ENCODE peak calls at places on chromosomes 16 and 17, in eight cellular contexts. R is IMR-90, K is MM.1S, Q is neuronal stem cell, S is fibroblast of lung, C is astrocyte, D is osteoblast, V is neural progenitor cell. I is an unnamed sample.
A peak's percentile ranks its signal among the peaks of the same experiment; 100 is the strongest.

GRCh38 chr17:4837471-4838305 is 4.5 kb downstream of the MINK1 start:
- DNase-seq in D (peak; percentile 35), S (no peak), K (no peak), Q (no peak), R (no peak), C (no peak), V (no peak), I (no peak)

GRCh38 chr17:74466111-74466784 is at the start of gene CD300A:
- DNase-seq in D (peak; percentile 27), S (no peak), K (no peak), Q (no peak), C (no peak), V (no peak), R (no peak), I (peak; percentile 37)

GRCh38 chr16:14529010-14529669 is 100.9 kb downstream of the PARN start:
- DNase-seq in D (peak; percentile 93), C (peak; percentile 84), S (peak; percentile 90), K (peak; percentile 84), Q (peak; percentile 70), R (peak; percentile 93), V (peak; percentile 78), I (peak; percentile 69)

GRCh38 chr16:84091460-84091859 is 25.3 kb downstream of the MBTPS1 start:
- DNase-seq in C (no peak), V (no peak), S (no peak), D (no peak), R (no peak), K (no peak), Q (no peak), I (no peak)

GRCh38 chr16:3953728-3954410 is 73.4 kb upstream of the CREBBP start:
- DNase-seq in Q (no peak), S (peak; percentile 52), C (peak; percentile 48), R (no peak), V (peak; percentile 57), D (no peak), K (no peak), I (no peak)

GRCh38 chr16:11543676-11544393 is 42.9 kb downstream of the LITAF start:
- DNase-seq in D (no peak), V (peak; percentile 49), R (no peak), C (no peak), S (no peak), Q (no peak), K (no peak), I (no peak)

GRCh38 chr17:41583137-41584127 is 3.3 kb downstream of the KRT14 start:
- DNase-seq in K (no peak), V (no peak), D (no peak), Q (no peak), C (no peak), R (no peak), S (no peak), I (no peak)

GRCh38 chr16:10557750-10558149 is 22.6 kb downstream of the EMP2 start:
- DNase-seq in S (no peak), D (no peak), C (no peak), K (no peak), V (no peak), R (no peak), Q (no peak), I (no peak)

GRCh38 chr17:45353047-45353446 is 36.2 kb upstream of the MAP3K14 start:
- DNase-seq in V (no peak), C (no peak), R (no peak), D (no peak), K (no peak), Q (no peak), S (no peak), I (no peak)

GRCh38 chr17:76146053-76146875 is 5.2 kb upstream of the FOXJ1 start:
- DNase-seq in V (no peak), K (no peak), S (no peak), R (peak; percentile 11), D (no peak), C (no peak), Q (no peak), I (no peak)

GRCh38 chr16:87077750-87078127 is 239.5 kb downstream of the C16orf95 start:
- DNase-seq in K (no peak), C (no peak), S (no peak), R (no peak), Q (no peak), D (no peak), V (no peak), I (no peak)

GRCh38 chr16:81376880-81377279 is 62.1 kb downstream of the GAN start:
- DNase-seq in D (no peak), S (peak; percentile 35), Q (no peak), K (no peak), R (no peak), C (peak; percentile 13), V (no peak), I (no peak)

GRCh38 chr16:49278567-49278827 is 3.1 kb downstream of the CBLN1 start:
- DNase-seq in S (no peak), R (no peak), K (no peak), V (no peak), C (no peak), D (peak; percentile 57), Q (no peak), I (no peak)
- H3K27me3 ChIP-seq in S (peaks cover 42% of the 10 kb centered on the region), R (peaks cover 66% of the 10 kb centered on the region), K (peaks cover 52% of the 10 kb centered on the region), V (peaks cover 94% of the 10 kb centered on the region), C (peaks cover 65% of the 10 kb centered on the region), D (peaks cover 76% of the 10 kb centered on the region), Q (peaks cover 61% of the 10 kb centered on the region), I (no peaks in the 10 kb centered on the region)

DNA sequence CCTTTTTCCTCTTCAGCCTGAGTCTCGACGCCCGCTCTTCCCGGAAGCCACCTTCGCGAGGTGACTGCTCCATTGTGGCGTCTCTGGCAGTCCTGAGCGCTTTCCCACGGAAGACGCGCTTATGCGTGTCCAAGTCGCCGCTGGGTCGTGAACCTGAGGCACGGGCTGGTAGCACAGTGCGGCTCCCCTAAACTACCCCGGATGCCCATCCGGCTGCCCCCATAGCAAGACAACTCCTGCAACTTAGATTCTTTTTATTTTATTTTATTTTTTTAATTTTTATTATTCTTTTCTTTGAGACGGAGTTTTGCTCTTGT is 2.1 kb upstream of the ESRP2 start:
- DNase-seq in C (no peak), S (no peak), Q (no peak), R (no peak), D (no peak), V (no peak), K (no peak), I (no peak)
- H2AFZ ChIP-seq in C (peak overlapping the region; percentile 83), S (peak overlapping the region; percentile 95), Q (peak overlapping the region; percentile 89), R (peak overlapping the region; percentile 96), D (peak overlapping the region; percentile 93), V (peak overlapping the region; percentile 45), K (peak overlapping the region; percentile 71), I (no peak overlapping the region)

GRCh38 chr17:81807839-81808238 is 3.9 kb downstream of the GCGR start:
- DNase-seq in R (no peak), V (no peak), S (no peak), Q (no peak), D (no peak), K (no peak), C (no peak), I (peak; percentile 52)
- H3K27me3 ChIP-seq in R (peaks cover 69% of the 10 kb centered on the region), V (peaks cover 73% of the 10 kb centered on the region), S (peaks cover 44% of the 10 kb centered on the region), Q (peaks cover 20% of the 10 kb centered on the region), D (peaks cover 52% of the 10 kb centered on the region), K (peaks cover 94% of the 10 kb centered on the region), C (peaks cover 26% of the 10 kb centered on the region), I (no peaks in the 10 kb centered on the region)

GRCh38 chr17:64112978-64113377 is 17.0 kb downstream of the ERN1 start:
- DNase-seq in R (peak; percentile 69), K (peak; percentile 6), D (no peak), V (no peak), Q (no peak), S (no peak), C (no peak), I (no peak)

GRCh38 chr17:64115871-64116534 is 13.9 kb downstream of the ERN1 start:
- DNase-seq in V (no peak), K (no peak), R (peak; percentile 94), S (peak; percentile 89), D (peak; percentile 89), C (peak; percentile 89), Q (no peak), I (no peak)

GRCh38 chr17:64118452-64118979 is 11.4 kb downstream of the ERN1 start:
- DNase-seq in R (no peak), D (peak; percentile 60), C (no peak), K (no peak), Q (no peak), V (no peak), S (no peak), I (no peak)

GRCh38 chr17:64111831-64112230 is 18.1 kb downstream of the ERN1 start:
- DNase-seq in R (no peak), V (no peak), D (no peak), S (no peak), K (no peak), Q (no peak), C (no peak), I (no peak)

GRCh38 chr17:64115043-64115698 is 14.8 kb downstream of the ERN1 start:
- DNase-seq in R (no peak), V (no peak), K (no peak), C (no peak), S (no peak), D (no peak), Q (no peak), I (no peak)
- H2AFZ ChIP-seq in R (no peak overlapping the region), V (no peak overlapping the region), K (no peak overlapping the region), C (no peak overlapping the region), S (no peak overlapping the region), D (no peak overlapping the region), Q (no peak overlapping the region), I (no peak overlapping the region)

DNA sequence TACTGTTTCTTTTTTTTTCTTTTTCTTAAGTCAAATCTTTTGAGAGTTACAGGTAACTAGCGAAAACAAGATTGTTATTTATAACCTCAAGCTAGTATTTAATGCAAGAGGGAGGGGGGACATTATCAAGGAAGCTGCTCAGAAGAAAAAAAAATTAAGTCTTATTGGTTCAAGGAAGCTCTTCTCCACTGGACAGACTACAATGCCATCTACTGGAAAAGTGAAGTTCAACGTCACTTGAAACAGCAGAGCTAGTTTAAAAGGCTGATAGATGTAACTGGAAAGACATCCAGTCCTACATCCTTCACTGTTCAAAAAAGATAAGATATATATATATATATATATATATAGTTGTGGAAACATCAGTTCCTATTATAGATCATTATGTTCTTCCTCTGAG is 418.0 kb upstream of the PSMD7 start:
- DNase-seq in S (peak; percentile 64), D (no peak), V (peak; percentile 27), R (peak; percentile 76), Q (no peak), C (peak; percentile 54), K (peak; percentile 24), I (no peak)
- H3K27me3 ChIP-seq in S (no peaks in the 10 kb centered on the region), D (no peaks in the 10 kb centered on the region), V (no peaks in the 10 kb centered on the region), R (no peaks in the 10 kb centered on the region), Q (no peaks in the 10 kb centered on the region), C (peaks cover 8% of the 10 kb centered on the region), K (no peaks in the 10 kb centered on the region), I (no peaks in the 10 kb centered on the region)

DNA sequence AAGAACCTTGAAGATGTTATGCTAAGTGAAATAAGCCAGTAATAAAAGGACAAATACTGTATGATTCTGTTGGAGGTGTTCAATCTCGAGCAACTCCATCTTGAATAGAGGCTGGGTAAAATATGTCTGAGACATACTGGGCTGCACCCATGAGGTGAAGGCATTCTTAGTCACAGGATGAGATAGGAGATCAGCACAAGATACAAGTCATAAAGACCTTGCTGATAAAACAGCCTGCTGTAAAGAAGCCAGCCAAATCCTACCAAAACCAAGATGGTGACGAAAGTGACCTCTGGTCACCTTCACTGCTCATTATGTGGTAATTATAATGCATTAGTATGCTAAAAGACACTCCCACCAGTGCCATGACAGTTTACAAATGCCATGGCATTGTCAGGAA is 98.1 kb downstream of the RGS9 start:
- DNase-seq in V (no peak), Q (no peak), C (no peak), K (no peak), D (no peak), S (no peak), R (no peak), I (no peak)
- H2AFZ ChIP-seq in V (no peak overlapping the region), Q (no peak overlapping the region), C (no peak overlapping the region), K (no peak overlapping the region), D (no peak overlapping the region), S (no peak overlapping the region), R (no peak overlapping the region), I (no peak overlapping the region)

I was measured in DND-41.